ENCODE peak calls at places on chromosome X, in five cellular contexts. D, U, T, E and B are unnamed samples.

GRCh38 chrX:16282209-16282608 is 114.9 kb downstream of the MAGEB17 start:
- DNase-seq in T (no peak), E (no peak), U (no peak), D (no peak), B (no peak)

GRCh38 chrX:10199212-10199611 is 42.4 kb downstream of the CLCN4 start:
- DNase-seq in D (no peak), T (no peak), U (no peak), E (no peak), B (peak)

GRCh38 chrX:151488677-151489076 is 74.8 kb upstream of the PASD1 start:
- DNase-seq in E (no peak), D (peak), U (no peak), T (no peak), B (peak)

GRCh38 chrX:152847281-152847680 is 16.4 kb downstream of the NSDHL start:
- DNase-seq in E (no peak), T (no peak), D (no peak), U (no peak), B (no peak)

GRCh38 chrX:97397371-97397770 is 513.7 kb downstream of the RPA4 start:
- DNase-seq in U (no peak), D (no peak), T (no peak), E (no peak), B (no peak)

GRCh38 chrX:133415276-133416105 is at the start of gene GPC4:
- DNase-seq in U (peak), E (peak), T (peak), D (peak), B (peak)

GRCh38 chrX:96407043-96407442 is 277.6 kb upstream of the DIAPH2 start:
- DNase-seq in T (peak), E (no peak), U (peak), D (peak), B (peak)

GRCh38 chrX:96833333-96833732 is 50.4 kb upstream of the RPA4 start:
- DNase-seq in E (no peak), D (no peak), T (no peak), U (no peak), B (no peak)

GRCh38 chrX:34437586-34437985 is 219.5 kb downstream of the TMEM47 start:
- DNase-seq in T (no peak), U (peak), D (no peak), E (no peak), B (no peak)

GRCh38 chrX:16113978-16114554 is 9.3 kb upstream of the GRPR start:
- DNase-seq in T (no peak), D (no peak), E (no peak), U (no peak), B (no peak)

GRCh38 chrX:48715876-48716502 is 19.5 kb downstream of the SUV39H1 start:
- DNase-seq in U (no peak), D (no peak), T (no peak), E (no peak), B (no peak)

GRCh38 chrX:72475952-72476668 is 96.5 kb downstream of the HDAC8 start:
- DNase-seq in T (no peak), D (no peak), U (no peak), E (no peak), B (no peak)

GRCh38 chrX:40388441-40388840 is 192.3 kb upstream of the ATP6AP2 start:
- DNase-seq in T (no peak), E (no peak), U (no peak), D (no peak), B (no peak)

GRCh38 chrX:22194207-22194606 is 78.5 kb upstream of the CBLL2 start:
- DNase-seq in T (no peak), D (no peak), U (no peak), E (no peak), B (no peak)

GRCh38 chrX:109959356-109959871 is 43.5 kb upstream of the TMEM164 start:
- DNase-seq in D (no peak), E (no peak), T (no peak), U (no peak), B (no peak)

GRCh38 chrX:70494441-70494840 is 49.8 kb downstream of the DLG3 start:
- DNase-seq in D (no peak), T (no peak), U (no peak), E (no peak), B (no peak)

GRCh38 chrX:54325077-54325476 is 32.8 kb downstream of the WNK3 start:
- DNase-seq in E (no peak), T (no peak), U (no peak), D (no peak), B (no peak)

GRCh38 chrX:19964017-19964710 is 26.7 kb downstream of the BCLAF3 start:
- DNase-seq in T (no peak), E (no peak), D (no peak), U (no peak), B (no peak)

GRCh38 chrX:104135677-104136076 is 21.1 kb downstream of the SLC25A53 start:
- DNase-seq in U (no peak), E (no peak), T (no peak), D (no peak), B (no peak)

GRCh38 chrX:130173190-130173895 is 1.6 kb downstream of the RAB33A start:
- DNase-seq in D (no peak), T (no peak), U (no peak), E (no peak), B (peak)

GRCh38 chrX:15882704-15883539 is 28.3 kb upstream of the AP1S2 start:
- DNase-seq in E (no peak), T (no peak), U (no peak), D (peak), B (no peak)

GRCh38 chrX:12349201-12349600 is 210.9 kb downstream of the FRMPD4 start:
- DNase-seq in D (no peak), U (no peak), T (no peak), E (no peak), B (no peak)

GRCh38 chrX:122238801-122239200 is 945.3 kb upstream of the GRIA3 start:
- DNase-seq in T (no peak), U (no peak), E (no peak), D (no peak), B (peak)

GRCh38 chrX:69221239-69222102 is 56.2 kb upstream of the PJA1 start:
- DNase-seq in U (no peak), T (no peak), E (no peak), D (no peak), B (no peak)

GRCh38 chrX:10633722-10634121 is 13.3 kb upstream of the MID1 start:
- DNase-seq in E (no peak), U (no peak), D (peak), T (peak), B (peak)

GRCh38 chrX:50157545-50158125 is 43.2 kb downstream of the AKAP4 start:
- DNase-seq in U (no peak), T (no peak), E (no peak), D (peak), B (peak)

GRCh38 chrX:38282044-38282443 is 45.3 kb downstream of the RPGR start:
- DNase-seq in D (no peak), E (peak), T (no peak), U (no peak), B (no peak)